ENCODE peak calls at places on chromosomes 4 and X, in six cellular contexts. One of them, this sample, is unnamed.

GRCh38 chrX:45322382-45322781 is 121.7 kb upstream of the DIPK2B start:
- DNase-seq in ACHN: peak
- DNase-seq in nephron progenitor cell: peak
- DNase-seq in tibial nerve: peak
- DNase-seq in Right ventricle myocardium superior: no peak
- DNase-seq in left colon: peak
- DNase-seq in this sample: no peak

GRCh38 chrX:20159811-20160385 is 18.3 kb upstream of the EIF1AX start:
- DNase-seq in ACHN: no peak
- DNase-seq in nephron progenitor cell: no peak
- DNase-seq in tibial nerve: no peak
- DNase-seq in Right ventricle myocardium superior: no peak
- DNase-seq in left colon: no peak
- DNase-seq in this sample: no peak

GRCh38 chr4:122787940-122788339 is 38.7 kb upstream of the FGF2 start:
- DNase-seq in ACHN: no peak
- DNase-seq in nephron progenitor cell: no peak
- DNase-seq in tibial nerve: no peak
- DNase-seq in Right ventricle myocardium superior: no peak
- DNase-seq in left colon: no peak
- DNase-seq in this sample: no peak

GRCh38 chr4:128853741-128854140 is 44.2 kb downstream of the JADE1 start:
- DNase-seq in ACHN: no peak
- DNase-seq in nephron progenitor cell: no peak
- DNase-seq in tibial nerve: no peak
- DNase-seq in Right ventricle myocardium superior: no peak
- DNase-seq in left colon: no peak
- DNase-seq in this sample: no peak

GRCh38 chr4:103996059-103996458 is 276.3 kb upstream of the TACR3 start:
- DNase-seq in ACHN: peak
- DNase-seq in nephron progenitor cell: no peak
- DNase-seq in tibial nerve: no peak
- DNase-seq in Right ventricle myocardium superior: no peak
- DNase-seq in left colon: no peak
- DNase-seq in this sample: no peak

GRCh38 chr4:10666616-10667015 is 18.0 kb downstream of the CLNK start:
- DNase-seq in ACHN: no peak
- DNase-seq in nephron progenitor cell: no peak
- DNase-seq in tibial nerve: no peak
- DNase-seq in Right ventricle myocardium superior: no peak
- DNase-seq in left colon: no peak
- DNase-seq in this sample: no peak

GRCh38 chr4:66169341-66169740 is 499.1 kb upstream of the EPHA5 start:
- DNase-seq in ACHN: peak
- DNase-seq in nephron progenitor cell: no peak
- DNase-seq in tibial nerve: no peak
- DNase-seq in Right ventricle myocardium superior: no peak
- DNase-seq in left colon: no peak
- DNase-seq in this sample: no peak

GRCh38 chr4:7781361-7781760 is 158.3 kb downstream of the AFAP1 start:
- DNase-seq in ACHN: no peak
- DNase-seq in nephron progenitor cell: no peak
- DNase-seq in tibial nerve: no peak
- DNase-seq in Right ventricle myocardium superior: no peak
- DNase-seq in left colon: no peak
- DNase-seq in this sample: no peak

GRCh38 chr4:176886135-176886534 is 93.4 kb upstream of the VEGFC start:
- DNase-seq in ACHN: no peak
- DNase-seq in nephron progenitor cell: no peak
- DNase-seq in tibial nerve: no peak
- DNase-seq in Right ventricle myocardium superior: no peak
- DNase-seq in left colon: no peak
- DNase-seq in this sample: no peak

GRCh38 chr4:38004062-38004461 is 43.9 kb downstream of the PTTG2 start:
- DNase-seq in ACHN: no peak
- DNase-seq in nephron progenitor cell: no peak
- DNase-seq in tibial nerve: no peak
- DNase-seq in Right ventricle myocardium superior: no peak
- DNase-seq in left colon: no peak
- DNase-seq in this sample: no peak